ENCODE peak calls at places on chromosomes 5 and 9, in six cellular contexts. One of them, this sample, is unnamed.

GRCh38 chr9:35659340-35659739 is 1.2 kb downstream of the CCDC107 start:
- DNase-seq in A673: peak
- DNase-seq in coronary artery: no peak
- DNase-seq in ovary: no peak
- DNase-seq in spleen: no peak
- DNase-seq in IMR-90: peak
- DNase-seq in this sample: peak

GRCh38 chr5:98214240-98215051 is 559.0 kb upstream of the RGMB start:
- DNase-seq in IMR-90: peak
- DNase-seq in ovary: no peak
- DNase-seq in spleen: no peak
- DNase-seq in coronary artery: no peak
- DNase-seq in A673: no peak
- DNase-seq in this sample: peak

GRCh38 chr9:128470560-128470959 is 14.8 kb downstream of the ODF2 start:
- DNase-seq in ovary: no peak
- DNase-seq in spleen: no peak
- DNase-seq in A673: peak
- DNase-seq in IMR-90: peak
- DNase-seq in coronary artery: no peak
- DNase-seq in this sample: peak

GRCh38 chr9:3478549-3478953 is 47.2 kb downstream of the RFX3 start:
- DNase-seq in spleen: no peak
- DNase-seq in ovary: no peak
- DNase-seq in A673: peak
- DNase-seq in IMR-90: no peak
- DNase-seq in coronary artery: no peak
- DNase-seq in this sample: no peak

GRCh38 chr9:19985081-19985480 is 196.2 kb upstream of the SLC24A2 start:
- DNase-seq in A673: no peak
- DNase-seq in coronary artery: no peak
- DNase-seq in spleen: no peak
- DNase-seq in ovary: no peak
- DNase-seq in IMR-90: no peak
- DNase-seq in this sample: no peak

GRCh38 chr9:14372437-14373318 is 58.7 kb upstream of the NFIB start:
- DNase-seq in A673: peak
- DNase-seq in spleen: no peak
- DNase-seq in IMR-90: peak
- DNase-seq in coronary artery: no peak
- DNase-seq in ovary: peak
- DNase-seq in this sample: peak

GRCh38 chr5:133754575-133755169 is 142.3 kb upstream of the FSTL4 start:
- DNase-seq in ovary: no peak
- DNase-seq in spleen: no peak
- DNase-seq in A673: peak
- DNase-seq in IMR-90: peak
- DNase-seq in coronary artery: peak
- DNase-seq in this sample: peak

GRCh38 chr5:151092750-151093149 is 11.9 kb upstream of the TNIP1 start:
- DNase-seq in spleen: no peak
- DNase-seq in coronary artery: no peak
- DNase-seq in A673: no peak
- DNase-seq in ovary: no peak
- DNase-seq in IMR-90: peak
- DNase-seq in this sample: peak

GRCh38 chr9:124040186-124040920 is 28.8 kb downstream of the LHX2 start:
- DNase-seq in coronary artery: no peak
- DNase-seq in ovary: no peak
- DNase-seq in spleen: peak
- DNase-seq in IMR-90: peak
- DNase-seq in A673: no peak
- DNase-seq in this sample: peak

GRCh38 chr9:114953917-114954316 is 23.5 kb upstream of the TNFSF8 start:
- DNase-seq in ovary: no peak
- DNase-seq in IMR-90: peak
- DNase-seq in spleen: no peak
- DNase-seq in A673: peak
- DNase-seq in coronary artery: no peak
- DNase-seq in this sample: peak

GRCh38 chr5:149959406-149960236 is 937 bp upstream of the SLC26A2 start:
- DNase-seq in IMR-90: peak
- DNase-seq in coronary artery: no peak
- DNase-seq in ovary: no peak
- DNase-seq in A673: peak
- DNase-seq in spleen: no peak
- DNase-seq in this sample: peak
- TF ChIP-seq CTCF in IMR-90: peak
- TF ChIP-seq CTCF in coronary artery: no peak
- TF ChIP-seq CTCF in ovary: no peak
- TF ChIP-seq CTCF in A673: peak
- TF ChIP-seq CTCF in spleen: no peak
- TF ChIP-seq CTCF in this sample: peak

GRCh38 chr9:137588891-137589290 is 1.4 kb downstream of the ZMYND19 start:
- DNase-seq in A673: no peak
- DNase-seq in ovary: no peak
- DNase-seq in coronary artery: no peak
- DNase-seq in spleen: no peak
- DNase-seq in IMR-90: no peak
- DNase-seq in this sample: peak
- H3K4me3 ChIP-seq in A673: peak
- H3K4me3 ChIP-seq in ovary: no peak
- H3K4me3 ChIP-seq in coronary artery: peak
- H3K4me3 ChIP-seq in spleen: no peak
- H3K4me3 ChIP-seq in IMR-90: no peak
- H3K4me3 ChIP-seq in this sample: peak

GRCh38 chr5:124022966-124023365 is 511.0 kb downstream of the CSNK1G3 start:
- DNase-seq in ovary: no peak
- DNase-seq in spleen: no peak
- DNase-seq in coronary artery: no peak
- DNase-seq in IMR-90: no peak
- DNase-seq in A673: no peak
- DNase-seq in this sample: no peak

GRCh38 chr5:124025306-124025705 is 513.3 kb downstream of the CSNK1G3 start:
- DNase-seq in ovary: no peak
- DNase-seq in coronary artery: no peak
- DNase-seq in A673: no peak
- DNase-seq in spleen: no peak
- DNase-seq in IMR-90: no peak
- DNase-seq in this sample: no peak

GRCh38 chr5:124021066-124021641 is 509.2 kb downstream of the CSNK1G3 start:
- DNase-seq in IMR-90: no peak
- DNase-seq in A673: no peak
- DNase-seq in spleen: no peak
- DNase-seq in coronary artery: no peak
- DNase-seq in ovary: no peak
- DNase-seq in this sample: peak
- TF ChIP-seq CTCF in IMR-90: no peak
- TF ChIP-seq CTCF in A673: no peak
- TF ChIP-seq CTCF in spleen: no peak
- TF ChIP-seq CTCF in coronary artery: no peak
- TF ChIP-seq CTCF in ovary: no peak
- TF ChIP-seq CTCF in this sample: no peak

GRCh38 chr9:31674264-31674663 is 710.2 kb upstream of the ACO1 start:
- DNase-seq in A673: no peak
- DNase-seq in spleen: no peak
- DNase-seq in ovary: no peak
- DNase-seq in coronary artery: no peak
- DNase-seq in IMR-90: no peak
- DNase-seq in this sample: no peak
- H3K4me3 ChIP-seq in A673: no peak
- H3K4me3 ChIP-seq in spleen: no peak
- H3K4me3 ChIP-seq in ovary: no peak
- H3K4me3 ChIP-seq in coronary artery: no peak
- H3K4me3 ChIP-seq in IMR-90: no peak
- H3K4me3 ChIP-seq in this sample: no peak

DNA sequence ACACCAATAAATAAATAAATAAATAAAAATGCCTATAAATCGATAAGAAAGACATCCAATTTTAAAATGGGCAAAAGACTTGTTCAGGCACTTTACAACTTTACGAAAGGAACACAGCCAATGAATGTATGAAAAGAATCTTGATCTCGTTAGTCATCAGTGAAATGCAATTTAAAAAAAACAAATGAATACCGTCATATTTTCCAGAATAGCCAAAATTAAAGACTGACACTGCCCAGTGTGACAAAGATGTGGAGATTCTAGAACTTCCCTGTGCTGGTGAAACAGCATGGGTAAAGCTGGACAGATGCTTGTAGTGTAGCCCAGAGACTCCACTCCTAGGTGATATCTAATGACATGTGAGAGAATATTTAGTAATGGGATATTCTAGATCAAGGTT is 127.1 kb downstream of the GOLPH3 start:
- DNase-seq in ovary: no peak
- DNase-seq in A673: no peak
- DNase-seq in IMR-90: no peak
- DNase-seq in coronary artery: no peak
- DNase-seq in spleen: no peak
- DNase-seq in this sample: no peak
- TF ChIP-seq CTCF in ovary: no peak
- TF ChIP-seq CTCF in A673: no peak
- TF ChIP-seq CTCF in IMR-90: no peak
- TF ChIP-seq CTCF in coronary artery: no peak
- TF ChIP-seq CTCF in spleen: no peak
- TF ChIP-seq CTCF in this sample: no peak

DNA sequence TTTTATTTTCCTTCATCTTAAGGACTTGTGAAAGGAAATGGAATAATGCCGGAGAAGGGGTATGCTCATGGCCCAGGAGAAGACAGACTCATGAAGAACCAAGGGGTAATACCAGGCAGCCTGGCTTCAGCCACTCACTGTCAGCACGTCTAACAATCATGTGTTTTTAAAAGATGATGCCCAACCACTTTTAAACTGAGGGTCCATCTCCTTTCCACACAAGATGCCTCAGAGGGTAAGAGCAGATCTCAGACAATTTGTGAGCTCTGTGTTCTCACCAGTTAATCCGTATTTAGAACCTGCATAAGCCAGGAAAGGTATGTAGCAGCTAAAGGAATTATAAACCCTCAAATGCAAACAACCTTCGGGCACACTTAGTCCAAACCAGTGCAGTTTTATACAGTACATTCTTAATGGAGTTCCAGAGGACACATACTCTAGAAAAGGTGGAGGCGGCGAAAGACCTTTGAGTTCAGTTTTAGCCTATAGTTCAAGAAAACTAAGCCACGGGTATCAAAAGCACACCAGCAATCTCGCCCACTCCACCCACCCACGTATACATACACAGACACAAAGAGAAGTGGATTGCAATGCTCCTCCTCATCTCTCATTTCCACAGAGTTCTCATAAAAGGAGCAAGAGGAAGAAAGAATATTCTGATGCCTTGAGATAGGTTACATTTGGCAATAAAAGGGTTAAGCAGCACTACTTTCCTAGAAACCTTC is 2.6 kb downstream of the DIAPH1 start:
- DNase-seq in coronary artery: no peak
- DNase-seq in ovary: no peak
- DNase-seq in A673: no peak
- DNase-seq in IMR-90: no peak
- DNase-seq in spleen: no peak
- DNase-seq in this sample: no peak
- H3K4me3 ChIP-seq in coronary artery: peak
- H3K4me3 ChIP-seq in ovary: no peak
- H3K4me3 ChIP-seq in A673: no peak
- H3K4me3 ChIP-seq in IMR-90: no peak
- H3K4me3 ChIP-seq in spleen: peak
- H3K4me3 ChIP-seq in this sample: no peak

GRCh38 chr9:136616307-136616635 is 46.4 kb upstream of the EGFL7 start:
- DNase-seq in spleen: no peak
- DNase-seq in ovary: no peak
- DNase-seq in coronary artery: no peak
- DNase-seq in IMR-90: no peak
- DNase-seq in A673: no peak
- DNase-seq in this sample: no peak
- TF ChIP-seq CTCF in spleen: no peak
- TF ChIP-seq CTCF in ovary: no peak
- TF ChIP-seq CTCF in coronary artery: no peak
- TF ChIP-seq CTCF in IMR-90: no peak
- TF ChIP-seq CTCF in A673: no peak
- TF ChIP-seq CTCF in this sample: no peak

DNA sequence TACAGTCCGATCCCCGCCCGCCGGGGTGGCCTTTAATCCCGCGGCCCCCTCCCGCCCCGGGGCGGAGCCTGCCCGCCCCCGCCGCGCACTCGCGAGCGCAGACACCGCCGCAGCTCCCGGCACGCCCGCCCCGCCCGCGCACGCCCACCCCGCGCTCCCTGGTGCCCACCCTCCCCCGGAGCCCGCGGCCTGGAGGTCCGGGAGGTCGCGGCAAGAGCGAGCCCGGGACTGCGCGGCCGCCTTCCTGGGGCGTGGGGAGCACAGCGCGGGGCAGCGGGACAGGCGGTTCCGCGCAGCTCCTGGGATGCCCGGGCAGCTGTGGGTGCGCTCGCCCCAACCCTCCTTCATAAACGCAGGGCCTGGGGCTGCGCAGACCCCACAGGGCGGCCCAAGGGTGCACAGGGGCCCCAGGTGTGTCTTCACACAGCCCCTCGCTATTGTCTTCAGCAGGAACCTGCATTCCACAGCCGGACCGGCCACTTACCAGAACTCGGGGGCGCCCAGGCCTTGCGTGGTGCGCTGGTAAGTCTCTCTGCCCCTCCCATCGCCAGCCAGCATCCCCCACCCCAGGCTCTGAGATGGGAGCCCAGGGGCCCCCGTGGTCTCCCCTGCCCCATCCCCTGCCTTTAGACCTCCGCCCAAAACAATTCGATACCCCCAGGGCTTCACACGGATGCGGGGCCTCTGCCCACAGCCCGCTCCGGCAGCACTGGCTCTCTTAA is at the start of gene SLC9A3:
- DNase-seq in coronary artery: no peak
- DNase-seq in A673: no peak
- DNase-seq in ovary: no peak
- DNase-seq in IMR-90: no peak
- DNase-seq in spleen: no peak
- DNase-seq in this sample: no peak
- H3K4me3 ChIP-seq in coronary artery: peak
- H3K4me3 ChIP-seq in A673: peak
- H3K4me3 ChIP-seq in ovary: no peak
- H3K4me3 ChIP-seq in IMR-90: no peak
- H3K4me3 ChIP-seq in spleen: no peak
- H3K4me3 ChIP-seq in this sample: no peak